ENCODE peak calls at places on chromosome X, in four cellular contexts. D is A673, U is astrocyte, R is A549. I is an unnamed sample.

GRCh38 chrX:37686979-37687378 is 1.4 kb downstream of the XK start:
- DNase-seq in D (no peak), U (no peak), R (no peak), I (no peak)

GRCh38 chrX:142186103-142186502 is 19.0 kb downstream of the MAGEC2 start:
- DNase-seq in D (no peak), U (no peak), R (no peak), I (no peak)

GRCh38 chrX:84339507-84340364 is 151.7 kb upstream of the RPS6KA6 start:
- DNase-seq in D (peak; percentile 14), U (no peak), R (peak; percentile 1), I (peak; percentile 6)

GRCh38 chrX:100995469-100995868 is 26.0 kb downstream of the ARL13A start:
- DNase-seq in D (peak; percentile 38), U (peak; percentile 87), R (no peak), I (no peak)

GRCh38 chrX:39855748-39856129 is 242.0 kb downstream of the BCOR start:
- DNase-seq in D (peak; percentile 71), U (peak; percentile 19), R (peak; percentile 28), I (peak; percentile 80)

GRCh38 chrX:12951590-12951965 is 23.3 kb upstream of the TMSB4X start:
- DNase-seq in D (no peak), U (no peak), R (no peak), I (no peak)

GRCh38 chrX:57918750-57919436 is 8.6 kb upstream of the ZXDA start:
- DNase-seq in D (peak; percentile 70), U (no peak), R (no peak), I (peak; percentile 32)

GRCh38 chrX:140933874-140934655 is 68.3 kb upstream of the SPANXB1 start:
- DNase-seq in D (no peak), U (no peak), R (no peak), I (no peak)

GRCh38 chrX:34300871-34301270 is 168.8 kb upstream of the FAM47A start:
- DNase-seq in D (peak; percentile 60), U (peak; percentile 1), R (no peak), I (no peak)

GRCh38 chrX:11533211-11533651 is 132.5 kb downstream of the ARHGAP6 start:
- DNase-seq in D (peak; percentile 89), U (peak; percentile 71), R (peak; percentile 22), I (no peak)

GRCh38 chrX:99901091-99901490 is 509.0 kb downstream of the PCDH19 start:
- DNase-seq in D (no peak), U (no peak), R (no peak), I (no peak)

GRCh38 chrX:30900227-30900626 is 11.2 kb upstream of the TAB3 start:
- DNase-seq in D (no peak), U (peak; percentile 32), R (no peak), I (no peak)

GRCh38 chrX:119266364-119266995 is 30.4 kb downstream of the PGRMC1 start:
- DNase-seq in D (peak; percentile 36), U (no peak), R (peak; percentile 24), I (no peak)

GRCh38 chrX:129649268-129650182 is 5.2 kb downstream of the APLN start:
- DNase-seq in D (no peak), U (peak; percentile 46), R (no peak), I (no peak)

GRCh38 chrX:40479777-40480318 is 100.9 kb upstream of the ATP6AP2 start:
- DNase-seq in D (no peak), U (no peak), R (no peak), I (no peak)

GRCh38 chrX:39850630-39851152 is 247.1 kb downstream of the BCOR start:
- DNase-seq in D (peak; percentile 68), U (peak; percentile 31), R (no peak), I (peak; percentile 5)

GRCh38 chrX:85051627-85052026 is 48.0 kb downstream of the APOOL start:
- DNase-seq in D (no peak), U (no peak), R (no peak), I (no peak)

GRCh38 chrX:93422693-93423092 is 250.7 kb downstream of the NAP1L3 start:
- DNase-seq in D (peak; percentile 69), U (no peak), R (no peak), I (peak; percentile 10)

GRCh38 chrX:118346258-118347094 is 570 bp downstream of the WDR44 start:
- DNase-seq in D (peak; percentile 55), U (no peak), R (peak; percentile 43), I (peak; percentile 39)

GRCh38 chrX:133786382-133786781 is 199.0 kb downstream of the GPC3 start:
- DNase-seq in D (no peak), U (no peak), R (no peak), I (no peak)

GRCh38 chrX:3712080-3712869 is 1.2 kb downstream of the PRKX start:
- DNase-seq in D (no peak), U (peak; percentile 33), R (no peak), I (no peak)

GRCh38 chrX:12751887-12752286 is 39.3 kb upstream of the PRPS2 start:
- DNase-seq in D (no peak), U (no peak), R (no peak), I (no peak)

GRCh38 chrX:125205918-125206665 is 113.6 kb upstream of the TEX13C start:
- DNase-seq in D (peak; percentile 80), U (no peak), R (no peak), I (no peak)

GRCh38 chrX:141341341-141341740 is 99.0 kb upstream of the SPANXC start:
- DNase-seq in D (no peak), U (peak; percentile 86), R (peak; percentile 13), I (no peak)

GRCh38 chrX:140933056-140933455 is 69.3 kb upstream of the SPANXB1 start:
- DNase-seq in D (no peak), U (no peak), R (no peak), I (no peak)

GRCh38 chrX:120749141-120749846 is 119.4 kb upstream of the C1GALT1C1 start:
- DNase-seq in D (no peak), U (peak; percentile 34), R (no peak), I (no peak)

GRCh38 chrX:10939384-10939783 is 171.7 kb upstream of the HCCS start:
- DNase-seq in D (no peak), U (peak; percentile 12), R (peak; percentile 0), I (no peak)

GRCh38 chrX:140180585-140180984 is 215.3 kb upstream of the CXorf66 start:
- DNase-seq in D (no peak), U (peak; percentile 95), R (no peak), I (no peak)

GRCh38 chrX:136039968-136040367 is 54.7 kb downstream of the SLC9A6 start:
- DNase-seq in D (no peak), U (peak; percentile 34), R (no peak), I (no peak)

GRCh38 chrX:74535211-74535621 is 79.2 kb downstream of the RLIM start:
- DNase-seq in D (peak; percentile 88), U (peak; percentile 45), R (no peak), I (no peak)

GRCh38 chrX:104565791-104566687 is at the start of gene IL1RAPL2:
- DNase-seq in D (peak; percentile 14), U (no peak), R (peak; percentile 38), I (no peak)

DNA sequence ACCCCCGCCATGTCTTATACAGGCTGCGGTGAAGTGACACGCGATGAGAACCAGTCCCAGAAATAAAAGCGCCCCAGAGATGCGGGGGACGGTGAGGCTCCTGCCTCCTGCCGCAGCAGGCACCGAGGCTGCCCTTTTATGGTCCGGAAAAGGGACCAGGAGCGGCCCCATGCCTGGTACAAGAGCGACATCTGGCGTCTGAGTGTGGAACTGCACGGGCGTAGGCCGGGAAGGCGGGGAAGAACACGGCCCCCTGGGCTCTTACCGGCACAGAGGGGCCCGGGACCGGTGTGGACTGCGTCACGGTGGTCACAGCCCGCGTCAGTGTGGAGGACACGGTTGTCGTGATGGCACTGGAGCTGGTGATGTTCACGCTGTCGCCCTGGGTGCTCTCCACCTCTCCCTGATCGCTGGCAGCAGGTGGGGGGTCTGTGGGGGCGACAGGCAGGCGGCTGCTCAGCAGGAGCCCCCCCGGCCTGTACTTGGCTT is 8.9 kb upstream of the RENBP start:
- DNase-seq in D (peak; percentile 86), U (peak; percentile 14), R (peak; percentile 68), I (peak; percentile 82)
- H3K27ac ChIP-seq in D (peak overlapping the region; percentile 72), U (no peak overlapping the region), R (peak overlapping the region; percentile 74), I (peak overlapping the region; percentile 31)

GRCh38 chrX:45806410-45807121 is 605.9 kb upstream of the DIPK2B start:
- DNase-seq in D (no peak), U (peak; percentile 97), R (no peak), I (peak; percentile 79)
- H3K4me3 ChIP-seq in D (no peak overlapping the region), U (peak overlapping the region; percentile 57), R (no peak overlapping the region), I (peak overlapping the region; percentile 65)

GRCh38 chrX:1430451-1430850 is 22.3 kb downstream of the ASMTL start:
- DNase-seq in D (no peak), U (no peak), R (no peak), I (no peak)
- H3K4me1 ChIP-seq in D (no peaks in the 10 kb centered on the region), U (no peaks in the 10 kb centered on the region), R (no peaks in the 10 kb centered on the region), I (no peaks in the 10 kb centered on the region)

GRCh38 chrX:19862634-19863236 is 24.7 kb downstream of the SH3KBP1 start:
- DNase-seq in D (no peak), U (no peak), R (no peak), I (no peak)
- H3K27ac ChIP-seq in D (no peak overlapping the region), U (no peak overlapping the region), R (no peak overlapping the region), I (no peak overlapping the region)

DNA sequence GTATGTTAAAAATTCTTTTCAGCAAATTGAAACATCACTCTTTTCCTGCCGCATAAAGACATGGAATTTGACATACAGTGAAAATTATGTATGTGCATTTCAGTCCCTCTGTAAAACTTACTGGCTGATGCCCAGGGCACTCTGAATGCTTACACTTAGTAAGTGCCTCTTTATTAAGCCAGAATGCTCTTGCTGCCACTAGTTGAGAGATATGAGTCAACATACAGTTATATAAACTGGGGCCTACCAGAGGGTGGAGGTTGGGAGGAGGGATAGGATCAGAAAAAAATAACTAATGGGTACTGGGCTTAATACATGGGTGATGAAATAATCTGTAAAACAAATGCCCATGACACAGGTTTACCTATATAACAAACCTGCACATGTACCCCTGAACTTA is 38.2 kb upstream of the TRPC5 start:
- DNase-seq in D (no peak), U (peak; percentile 1), R (no peak), I (no peak)
- H3K4me3 ChIP-seq in D (no peak overlapping the region), U (no peak overlapping the region), R (no peak overlapping the region), I (no peak overlapping the region)

I was measured in CD4-positive, alpha-beta memory T cell.